ENCODE peak calls at places on chromosome X, in ten cellular contexts. J, M, P, Q, O, V, S, C, R and F are unnamed samples.

GRCh38 chrX:1416327-1416784 is 24.4 kb upstream of the SLC25A6 start:
- DNase-seq in J (no peak), M (no peak), P (no peak), Q (no peak), O (no peak), V (no peak), S (no peak), C (no peak), R (no peak), F (no peak)

GRCh38 chrX:109600114-109600710 is 24.8 kb downstream of the KCNE5 start:
- DNase-seq in J (peak), M (no peak), P (no peak), Q (peak), O (no peak), V (no peak), S (no peak), C (no peak), R (peak), F (no peak)

GRCh38 chrX:68822641-68823410 is 6.0 kb upstream of the EFNB1 start:
- DNase-seq in J (peak), M (peak), P (peak), Q (peak), O (no peak), V (peak), S (no peak), C (no peak), R (peak), F (no peak)

GRCh38 chrX:25755179-25755578 is 383.0 kb upstream of the MAGEB18 start:
- DNase-seq in J (no peak), M (no peak), P (no peak), Q (peak), O (no peak), V (no peak), S (no peak), C (no peak), R (no peak), F (no peak)

GRCh38 chrX:47366051-47366722 is 4.2 kb upstream of the ZNF157 start:
- DNase-seq in J (peak), M (peak), P (peak), Q (peak), O (peak), V (peak), S (peak), C (peak), R (peak), F (peak)

GRCh38 chrX:27555514-27555913 is 34.6 kb upstream of the DCAF8L2 start:
- DNase-seq in J (no peak), M (no peak), P (no peak), Q (peak), O (no peak), V (peak), S (no peak), C (no peak), R (peak), F (no peak)

GRCh38 chrX:119755981-119756533 is 2.3 kb upstream of the SOWAHD start:
- DNase-seq in J (no peak), M (peak), P (no peak), Q (no peak), O (no peak), V (no peak), S (no peak), C (peak), R (no peak), F (no peak)

GRCh38 chrX:97266406-97267121 is 382.9 kb downstream of the RPA4 start:
- DNase-seq in J (no peak), M (no peak), P (no peak), Q (no peak), O (no peak), V (no peak), S (no peak), C (no peak), R (no peak), F (no peak)

GRCh38 chrX:103556941-103557340 is 28.4 kb upstream of the TCEAL4 start:
- DNase-seq in J (no peak), M (no peak), P (no peak), Q (no peak), O (no peak), V (peak), S (no peak), C (no peak), R (no peak), F (no peak)

GRCh38 chrX:10665681-10666080 is 45.3 kb upstream of the MID1 start:
- DNase-seq in J (no peak), M (no peak), P (no peak), Q (no peak), O (no peak), V (no peak), S (no peak), C (no peak), R (no peak), F (no peak)

GRCh38 chrX:154657226-154657805 is 3.9 kb upstream of the CTAG2 start:
- DNase-seq in J (no peak), M (no peak), P (no peak), Q (no peak), O (no peak), V (no peak), S (no peak), C (no peak), R (no peak), F (no peak)

GRCh38 chrX:56248492-56248891 is 16.3 kb downstream of the KLF8 start:
- DNase-seq in J (peak), M (peak), P (peak), Q (peak), O (peak), V (peak), S (peak), C (peak), R (peak), F (peak)

GRCh38 chrX:130915302-130915701 is 12.3 kb upstream of the ENOX2 start:
- DNase-seq in J (no peak), M (no peak), P (no peak), Q (no peak), O (no peak), V (no peak), S (no peak), C (no peak), R (peak), F (no peak)

GRCh38 chrX:153688534-153688899 is 791 bp downstream of the SLC6A8 start:
- DNase-seq in J (no peak), M (no peak), P (no peak), Q (no peak), O (no peak), V (peak), S (no peak), C (no peak), R (no peak), F (no peak)